ENCODE peak calls at places on chromosomes 7 and 10, in four cellular contexts. One of them, this sample, is unnamed.

GRCh38 chr10:77877461-77878344 is 48.9 kb downstream of the DLG5 start:
- DNase-seq in HepG2: no peak
- DNase-seq in K562: no peak
- DNase-seq in GM12878: peak
- DNase-seq in this sample: peak

GRCh38 chr10:113412161-113412560 is 140.7 kb upstream of the HABP2 start:
- DNase-seq in HepG2: no peak
- DNase-seq in K562: no peak
- DNase-seq in GM12878: no peak
- DNase-seq in this sample: no peak

GRCh38 chr7:135334830-135335543 is 101.3 kb downstream of the STRA8 start:
- DNase-seq in HepG2: no peak
- DNase-seq in K562: no peak
- DNase-seq in GM12878: no peak
- DNase-seq in this sample: no peak

GRCh38 chr7:13989138-13989943 is at the start of gene ETV1:
- DNase-seq in HepG2: peak
- DNase-seq in K562: peak
- DNase-seq in GM12878: no peak
- DNase-seq in this sample: peak

GRCh38 chr7:155216475-155217272 is 81.0 kb upstream of the INSIG1 start:
- DNase-seq in HepG2: no peak
- DNase-seq in K562: peak
- DNase-seq in GM12878: no peak
- DNase-seq in this sample: no peak

GRCh38 chr7:79820387-79820786 is 314.2 kb upstream of the GNAI1 start:
- DNase-seq in HepG2: no peak
- DNase-seq in K562: no peak
- DNase-seq in GM12878: no peak
- DNase-seq in this sample: peak

GRCh38 chr10:59508296-59508695 is 145.9 kb upstream of the FAM13C start:
- DNase-seq in HepG2: no peak
- DNase-seq in K562: no peak
- DNase-seq in GM12878: no peak
- DNase-seq in this sample: no peak

GRCh38 chr7:98200364-98200763 is 10.9 kb upstream of the BHLHA15 start:
- DNase-seq in HepG2: no peak
- DNase-seq in K562: no peak
- DNase-seq in GM12878: peak
- DNase-seq in this sample: no peak

GRCh38 chr10:11337516-11337915 is 273.9 kb downstream of the USP6NL start:
- DNase-seq in HepG2: no peak
- DNase-seq in K562: no peak
- DNase-seq in GM12878: no peak
- DNase-seq in this sample: no peak

GRCh38 chr7:7911339-7911738 is 57.3 kb upstream of the GLCCI1 start:
- DNase-seq in HepG2: peak
- DNase-seq in K562: no peak
- DNase-seq in GM12878: no peak
- DNase-seq in this sample: no peak

GRCh38 chr10:119395287-119396007 is 147.1 kb downstream of the RGS10 start:
- DNase-seq in HepG2: no peak
- DNase-seq in K562: no peak
- DNase-seq in GM12878: no peak
- DNase-seq in this sample: no peak

GRCh38 chr7:75995052-75995471 is 667 bp upstream of the TMEM120A start:
- DNase-seq in HepG2: no peak
- DNase-seq in K562: no peak
- DNase-seq in GM12878: no peak
- DNase-seq in this sample: no peak

GRCh38 chr10:30747633-30748032 is 118.1 kb upstream of the LYZL2 start:
- DNase-seq in HepG2: no peak
- DNase-seq in K562: no peak
- DNase-seq in GM12878: peak
- DNase-seq in this sample: no peak

GRCh38 chr7:44531421-44532380 is 9.4 kb downstream of the NPC1L1 start:
- DNase-seq in HepG2: no peak
- DNase-seq in K562: no peak
- DNase-seq in GM12878: no peak
- DNase-seq in this sample: peak
- TF ChIP-seq FOXM1 in HepG2: no peak
- TF ChIP-seq FOXM1 in K562: no peak
- TF ChIP-seq FOXM1 in GM12878: no peak
- TF ChIP-seq FOXM1 in this sample: no peak

DNA sequence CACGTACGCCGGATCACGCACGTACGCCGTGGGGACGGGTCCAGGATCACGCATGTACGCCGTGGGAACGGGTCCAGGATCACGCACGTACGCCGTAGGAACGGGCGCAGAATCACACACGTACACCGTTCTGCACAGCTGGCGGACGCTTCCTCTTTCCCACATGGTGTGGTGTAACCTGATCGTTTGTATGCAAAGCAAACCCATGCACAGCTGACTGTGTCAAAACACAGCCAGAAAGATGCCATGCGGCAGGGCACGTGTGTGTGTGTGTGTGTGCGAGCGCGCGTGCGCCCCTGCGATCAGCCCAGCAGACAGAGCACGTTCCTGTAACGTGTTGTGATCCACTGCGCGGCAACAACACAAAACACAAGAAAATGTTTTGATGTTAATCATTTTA is 573.6 kb downstream of the DNAJB6 start:
- DNase-seq in HepG2: no peak
- DNase-seq in K562: no peak
- DNase-seq in GM12878: no peak
- DNase-seq in this sample: no peak
- TF ChIP-seq TARDBP in HepG2: no peak
- TF ChIP-seq TARDBP in K562: no peak
- TF ChIP-seq TARDBP in GM12878: no peak
- TF ChIP-seq TARDBP in this sample: no peak

GRCh38 chr10:51960494-51960895 is 261.1 kb upstream of the CSTF2T start:
- DNase-seq in HepG2: peak
- DNase-seq in K562: peak
- DNase-seq in GM12878: no peak
- DNase-seq in this sample: peak
- TF ChIP-seq FOXM1 in HepG2: no peak
- TF ChIP-seq FOXM1 in K562: no peak
- TF ChIP-seq FOXM1 in GM12878: no peak
- TF ChIP-seq FOXM1 in this sample: no peak

GRCh38 chr10:13729959-13730358 is 143.2 kb downstream of the PRPF18 start:
- DNase-seq in HepG2: no peak
- DNase-seq in K562: no peak
- DNase-seq in GM12878: no peak
- DNase-seq in this sample: no peak
- TF ChIP-seq TARDBP in HepG2: no peak
- TF ChIP-seq TARDBP in K562: no peak
- TF ChIP-seq TARDBP in GM12878: no peak
- TF ChIP-seq TARDBP in this sample: no peak

GRCh38 chr7:103690576-103690975 is 244.6 kb upstream of the SLC26A5 start:
- DNase-seq in HepG2: no peak
- DNase-seq in K562: no peak
- DNase-seq in GM12878: no peak
- DNase-seq in this sample: no peak

GRCh38 chr7:103689262-103689661 is 243.3 kb upstream of the SLC26A5 start:
- DNase-seq in HepG2: no peak
- DNase-seq in K562: no peak
- DNase-seq in GM12878: no peak
- DNase-seq in this sample: no peak

GRCh38 chr7:103694304-103694703 is 248.3 kb upstream of the SLC26A5 start:
- DNase-seq in HepG2: no peak
- DNase-seq in K562: no peak
- DNase-seq in GM12878: no peak
- DNase-seq in this sample: no peak

GRCh38 chr7:103687981-103688380 is 242.0 kb upstream of the SLC26A5 start:
- DNase-seq in HepG2: no peak
- DNase-seq in K562: no peak
- DNase-seq in GM12878: no peak
- DNase-seq in this sample: no peak

GRCh38 chr7:103691291-103691690 is 245.3 kb upstream of the SLC26A5 start:
- DNase-seq in HepG2: no peak
- DNase-seq in K562: no peak
- DNase-seq in GM12878: no peak
- DNase-seq in this sample: no peak
- TF ChIP-seq FOXM1 in HepG2: no peak
- TF ChIP-seq FOXM1 in K562: no peak
- TF ChIP-seq FOXM1 in GM12878: no peak
- TF ChIP-seq FOXM1 in this sample: no peak

GRCh38 chr10:91745086-91745831 is 53.0 kb upstream of the TNKS2 start:
- DNase-seq in HepG2: peak
- DNase-seq in K562: peak
- DNase-seq in GM12878: no peak
- DNase-seq in this sample: no peak
- TF ChIP-seq TARDBP in HepG2: no peak
- TF ChIP-seq TARDBP in K562: no peak
- TF ChIP-seq TARDBP in GM12878: no peak
- TF ChIP-seq TARDBP in this sample: no peak

DNA sequence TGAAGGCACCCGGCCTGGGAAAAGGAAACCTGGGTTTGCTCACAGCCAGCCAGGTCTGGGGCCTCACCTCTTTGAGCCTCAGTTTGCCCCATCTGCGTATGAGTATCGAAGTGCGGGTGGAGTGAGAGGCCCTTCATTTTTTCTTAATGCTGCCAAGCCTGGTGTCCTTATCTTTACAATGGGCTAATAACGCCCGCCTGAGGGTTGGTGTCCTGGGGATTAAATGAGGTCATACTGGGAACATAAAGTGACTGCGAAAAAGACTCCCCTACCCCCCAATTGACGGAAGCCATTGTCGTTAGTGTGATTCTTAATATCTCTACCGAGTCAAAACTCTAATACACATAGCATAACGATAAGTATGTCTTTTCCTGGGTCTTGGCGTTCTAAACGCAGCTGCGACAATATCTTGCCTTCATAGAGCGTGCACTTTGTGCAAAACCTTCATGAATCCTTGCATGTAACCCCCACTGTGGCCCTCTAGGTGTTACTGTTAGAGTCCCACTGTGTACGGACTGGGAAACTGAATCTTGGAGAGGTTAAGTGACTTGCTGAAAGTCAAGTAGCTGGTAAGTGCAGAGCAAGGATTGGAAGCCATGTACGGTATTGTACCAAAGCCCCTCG is 11.4 kb upstream of the GRB10 start:
- DNase-seq in HepG2: no peak
- DNase-seq in K562: no peak
- DNase-seq in GM12878: no peak
- DNase-seq in this sample: no peak
- TF ChIP-seq FOXM1 in HepG2: no peak
- TF ChIP-seq FOXM1 in K562: no peak
- TF ChIP-seq FOXM1 in GM12878: no peak
- TF ChIP-seq FOXM1 in this sample: no peak

GRCh38 chr10:24894309-24894708 is 58.1 kb downstream of the PRTFDC1 start:
- DNase-seq in HepG2: no peak
- DNase-seq in K562: peak
- DNase-seq in GM12878: no peak
- DNase-seq in this sample: no peak
- TF ChIP-seq TARDBP in HepG2: no peak
- TF ChIP-seq TARDBP in K562: no peak
- TF ChIP-seq TARDBP in GM12878: no peak
- TF ChIP-seq TARDBP in this sample: no peak